ENCODE peak calls at places on chromosomes 6 and 20, in ten cellular contexts. P is hepatocyte, Y is BE2C, W is AG09309, J is H9, K is GM12865, A is pancreas, Z is HL-60, G is cardiac muscle cell, U is endothelial cell of umbilical vein. X is an unnamed sample.

GRCh38 chr20:32483351-32484220 is 101.5 kb downstream of the NOL4L start:
- DNase-seq in P (peak), U (peak), J (peak), Z (peak), W (peak), G (peak), Y (peak), K (no peak), A (peak), X (peak)

GRCh38 chr20:33539129-33539528 is 49.2 kb downstream of the CBFA2T2 start:
- DNase-seq in Z (no peak), Y (no peak), P (no peak), A (no peak), J (no peak), G (no peak), K (no peak), W (no peak), U (peak), X (no peak)

GRCh38 chr6:22583927-22584326 is 14.6 kb downstream of the HDGFL1 start:
- DNase-seq in P (no peak), Y (no peak), A (no peak), W (no peak), G (no peak), Z (no peak), J (no peak), U (no peak), K (no peak), X (no peak)

GRCh38 chr6:125846292-125847024 is 55.7 kb downstream of the NCOA7 start:
- DNase-seq in Z (no peak), K (no peak), A (no peak), W (no peak), P (no peak), Y (no peak), G (no peak), J (no peak), U (no peak), X (no peak)

GRCh38 chr20:31862506-31862905 is 7.8 kb downstream of the DUSP15 start:
- DNase-seq in U (no peak), P (no peak), K (no peak), Z (no peak), G (no peak), W (no peak), A (peak), J (peak), Y (no peak), X (peak)

GRCh38 chr6:53795702-53796450 is 1.1 kb downstream of the LRRC1 start:
- DNase-seq in Y (no peak), Z (no peak), J (no peak), P (peak), W (no peak), A (peak), U (peak), K (no peak), G (peak), X (peak)

GRCh38 chr20:62386383-62387218 is at the start of gene RPS21:
- DNase-seq in P (peak), Z (peak), U (peak), A (peak), J (peak), G (peak), Y (peak), W (peak), K (peak), X (peak)

GRCh38 chr20:19950042-19950441 is 67.1 kb upstream of the NAA20 start:
- DNase-seq in P (no peak), Y (no peak), A (no peak), Z (no peak), G (no peak), U (no peak), W (no peak), J (no peak), K (no peak), X (no peak)

GRCh38 chr6:169344651-169345050 is 91.0 kb upstream of the THBS2 start:
- DNase-seq in U (no peak), J (no peak), G (no peak), P (no peak), W (no peak), A (no peak), Z (no peak), K (no peak), Y (no peak), X (no peak)

GRCh38 chr6:12761376-12762115 is 45.0 kb downstream of the PHACTR1 start:
- DNase-seq in W (peak), U (no peak), P (no peak), K (no peak), G (no peak), A (no peak), J (no peak), Y (no peak), Z (no peak), X (peak)

GRCh38 chr6:90397929-90398674 is 101.5 kb upstream of the BACH2 start:
- DNase-seq in P (peak), J (no peak), Z (no peak), G (no peak), A (peak), U (peak), Y (no peak), W (no peak), K (peak), X (no peak)

DNA sequence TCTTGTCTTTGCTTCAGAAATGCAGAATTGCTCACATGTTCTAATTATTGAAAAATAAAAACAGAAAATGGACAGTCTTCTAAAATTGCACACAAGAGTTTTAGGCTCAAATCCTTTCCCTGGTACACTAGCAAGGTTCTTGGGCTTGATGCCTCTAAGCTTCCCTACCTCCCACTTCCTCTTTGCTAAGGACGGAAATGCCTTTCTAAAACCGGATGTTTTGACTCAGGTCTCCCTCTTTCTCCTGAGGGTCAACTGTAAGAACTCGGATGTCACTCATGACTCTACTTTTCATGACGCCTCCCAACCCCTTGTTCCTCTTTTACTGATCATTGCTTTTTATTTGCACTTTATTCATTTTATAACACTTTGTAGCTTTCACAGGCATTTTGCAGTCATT is 613.5 kb downstream of the C6orf118 start:
- DNase-seq in G (no peak), P (no peak), Z (no peak), K (no peak), W (no peak), A (no peak), J (no peak), U (peak), Y (no peak), X (no peak)
- TF ChIP-seq CTCF in G (no peak), P (no peak), Z (no peak), K (no peak), W (no peak), A (no peak), J (no peak), U (no peak), Y (no peak), X (no peak)

GRCh38 chr6:8837343-8837742 is 402.0 kb upstream of the SLC35B3 start:
- DNase-seq in G (no peak), U (no peak), K (no peak), A (no peak), Y (no peak), Z (no peak), P (no peak), W (no peak), J (no peak), X (no peak)
- TF ChIP-seq CTCF in G (no peak), U (no peak), K (no peak), A (no peak), Y (no peak), Z (no peak), P (no peak), W (no peak), J (no peak), X (no peak)

DNA sequence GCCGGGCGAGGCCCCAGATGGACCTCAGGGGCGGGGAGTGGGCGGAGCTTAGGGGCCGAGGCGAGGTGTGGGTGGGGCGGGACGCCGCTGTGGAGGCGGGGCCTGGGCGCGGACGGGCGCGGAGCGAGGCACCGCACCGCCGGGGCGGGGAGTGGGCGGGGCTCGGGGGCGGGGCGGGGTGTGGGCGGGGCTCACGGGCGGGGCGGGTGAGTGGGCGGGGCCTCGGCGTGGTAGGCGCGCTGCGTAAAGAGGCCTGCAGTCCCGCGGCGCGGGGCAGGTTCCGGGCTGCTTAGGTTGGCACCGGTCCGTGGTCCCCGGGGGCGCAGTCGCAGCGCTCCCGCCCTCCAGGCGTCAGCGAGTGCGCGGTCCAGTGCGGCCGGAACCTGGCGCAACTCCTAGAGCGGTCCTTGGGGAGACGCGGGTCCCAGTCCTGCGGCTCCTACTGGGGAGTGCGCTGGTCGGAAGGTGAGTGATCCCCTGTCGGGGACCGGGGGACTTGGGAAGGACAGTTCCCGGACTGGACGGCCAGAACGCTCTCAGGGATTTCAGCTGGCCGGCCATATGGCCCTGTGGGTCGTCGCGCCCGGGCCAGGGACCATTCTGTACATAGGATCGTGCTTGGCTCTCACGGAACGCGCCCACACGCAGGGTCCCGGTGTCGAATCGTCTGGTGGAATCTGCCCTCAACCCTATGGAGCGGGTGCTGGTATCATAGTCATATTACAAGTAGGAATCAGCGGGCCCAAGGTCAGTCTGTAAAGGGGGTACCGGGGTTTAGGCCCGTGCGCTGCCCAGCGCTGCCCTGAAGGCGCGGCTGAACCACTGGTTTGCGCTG is at the start of gene NQO2:
- DNase-seq in Z (peak), A (peak), J (peak), U (peak), G (peak), W (no peak), Y (peak), K (peak), P (peak), X (peak)
- TF ChIP-seq CTCF in Z (no peak), A (no peak), J (no peak), U (no peak), G (peak), W (no peak), Y (no peak), K (no peak), P (no peak), X (no peak)

DNA sequence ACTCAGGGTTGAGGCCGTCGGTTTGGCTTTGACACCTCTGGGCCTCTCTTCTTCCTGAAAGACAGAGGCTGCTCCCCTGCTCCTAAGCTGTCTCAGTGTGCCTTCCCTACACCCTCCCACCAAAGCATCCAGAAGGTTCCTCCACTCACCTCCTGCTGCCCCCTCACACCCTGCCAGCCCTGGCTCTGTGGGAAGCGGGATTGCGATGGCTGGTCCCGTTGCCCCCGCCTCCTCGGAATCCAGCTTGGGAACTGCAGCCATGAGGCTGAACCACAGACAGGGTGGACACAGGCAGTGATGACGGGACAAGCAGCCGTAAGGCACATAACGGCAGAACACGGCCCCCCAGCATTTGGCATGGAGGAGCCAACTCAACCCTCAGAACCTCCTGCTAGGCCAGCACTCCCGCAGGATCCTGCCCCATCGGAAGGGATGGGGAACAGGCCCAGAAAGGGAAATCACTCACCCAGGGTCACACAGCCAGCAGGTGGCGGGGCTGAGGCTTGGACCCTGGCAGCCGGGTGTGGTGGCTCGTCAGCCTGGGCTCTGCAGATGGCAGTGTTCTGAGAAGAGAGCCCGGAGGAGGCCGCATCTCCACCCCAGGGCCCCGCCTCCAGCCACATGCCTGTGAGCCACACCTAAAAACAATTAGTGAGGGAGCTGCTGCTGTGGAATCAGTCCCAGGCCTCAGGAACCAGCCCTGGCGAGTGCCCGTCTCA is 139.6 kb downstream of the PHACTR3 start:
- DNase-seq in A (no peak), P (no peak), Z (no peak), W (no peak), K (peak), Y (peak), J (peak), G (no peak), U (no peak), X (peak)
- TF ChIP-seq CTCF in A (no peak), P (no peak), Z (no peak), W (no peak), K (peak), Y (no peak), J (peak), G (no peak), U (no peak), X (no peak)

X was measured in glutamatergic neuron.